ENCODE peak calls at places on chromosomes 7 and 10, in nine cellular contexts. J is right atrium auricular region, O is fibroblast of villous mesenchyme, A is dorsolateral prefrontal cortex, L is heart left ventricle, D is fibroblast of pulmonary artery, B is hepatocyte, M is HCT116, R is astrocyte. U is an unnamed sample.

GRCh38 chr10:109740436-109740835 is 182.9 kb downstream of the XPNPEP1 start:
- DNase-seq in J (no peak), O (peak), A (no peak), L (no peak), D (no peak), B (peak), M (no peak), R (no peak), U (no peak)

GRCh38 chr7:140397784-140398750 is at the start of gene SLC37A3:
- DNase-seq in J (peak), O (peak), A (peak), L (peak), D (peak), B (peak), M (peak), R (peak), U (peak)

GRCh38 chr10:98910048-98910447 is 325.6 kb downstream of the HPSE2 start:
- DNase-seq in J (no peak), O (peak), A (no peak), L (no peak), D (no peak), B (peak), M (no peak), R (no peak), U (peak)

GRCh38 chr7:132639983-132640382 is 63.7 kb upstream of the PLXNA4 start:
- DNase-seq in J (no peak), O (no peak), A (no peak), L (no peak), D (no peak), B (peak), M (no peak), R (no peak), U (no peak)

GRCh38 chr7:45978010-45978681 is 57.1 kb upstream of the IGFBP3 start:
- DNase-seq in J (no peak), O (peak), A (no peak), L (no peak), D (peak), B (peak), M (peak), R (peak), U (peak)

GRCh38 chr7:99562832-99563231 is 4.4 kb downstream of the ZNF655 start:
- DNase-seq in J (no peak), O (peak), A (no peak), L (no peak), D (peak), B (peak), M (peak), R (peak), U (peak)

GRCh38 chr10:116891208-116891607 is 41.9 kb downstream of the ENO4 start:
- DNase-seq in J (no peak), O (peak), A (no peak), L (peak), D (peak), B (peak), M (no peak), R (peak), U (no peak)

GRCh38 chr7:121624922-121625321 is 228.8 kb upstream of the FAM3C start:
- DNase-seq in J (peak), O (peak), A (no peak), L (peak), D (peak), B (no peak), M (no peak), R (peak), U (no peak)

GRCh38 chr10:122911889-122912484 is 1.6 kb downstream of the FAM24A start:
- DNase-seq in J (no peak), O (peak), A (no peak), L (no peak), D (peak), B (peak), M (no peak), R (peak), U (peak)

GRCh38 chr7:155816996-155817395 is 4.7 kb upstream of the SHH start:
- DNase-seq in J (no peak), O (no peak), A (no peak), L (no peak), D (no peak), B (no peak), M (no peak), R (no peak), U (no peak)

GRCh38 chr7:7177044-7177517 is 5.3 kb upstream of the C1GALT1 start:
- DNase-seq in J (no peak), O (peak), A (no peak), L (no peak), D (peak), B (peak), M (peak), R (peak), U (no peak)

GRCh38 chr7:120842131-120842621 is 15.8 kb downstream of the TSPAN12 start:
- DNase-seq in J (no peak), O (no peak), A (no peak), L (no peak), D (no peak), B (peak), M (no peak), R (no peak), U (no peak)

GRCh38 chr7:116045532-116045931 is 15.0 kb upstream of the TFEC start:
- DNase-seq in J (no peak), O (no peak), A (no peak), L (no peak), D (no peak), B (no peak), M (no peak), R (no peak), U (no peak)

DNA sequence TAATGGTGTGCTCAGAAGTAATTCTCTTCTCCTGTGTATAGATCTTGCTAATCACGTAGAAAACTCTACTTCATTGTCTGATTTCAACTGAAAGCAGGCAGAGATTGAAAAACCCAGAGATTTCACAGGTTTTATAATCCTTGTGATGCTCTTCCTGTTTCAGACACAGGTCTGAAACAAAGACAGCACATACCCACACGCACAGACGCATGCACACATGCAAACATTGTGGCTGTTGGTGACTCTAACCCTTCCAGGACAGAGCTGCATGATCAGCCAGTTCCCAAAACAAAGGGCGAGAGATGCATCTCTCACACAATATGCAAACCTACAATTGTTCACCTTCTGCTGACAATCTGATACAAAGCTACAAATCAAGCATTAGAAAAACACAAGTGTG is 11.1 kb upstream of the TFEC start:
- DNase-seq in J (no peak), O (no peak), A (no peak), L (no peak), D (no peak), B (no peak), M (no peak), R (no peak), U (no peak)
- TF ChIP-seq CTCF in J (no peak), O (no peak), A (no peak), L (no peak), D (no peak), B (no peak), M (no peak), R (no peak), U (no peak)

DNA sequence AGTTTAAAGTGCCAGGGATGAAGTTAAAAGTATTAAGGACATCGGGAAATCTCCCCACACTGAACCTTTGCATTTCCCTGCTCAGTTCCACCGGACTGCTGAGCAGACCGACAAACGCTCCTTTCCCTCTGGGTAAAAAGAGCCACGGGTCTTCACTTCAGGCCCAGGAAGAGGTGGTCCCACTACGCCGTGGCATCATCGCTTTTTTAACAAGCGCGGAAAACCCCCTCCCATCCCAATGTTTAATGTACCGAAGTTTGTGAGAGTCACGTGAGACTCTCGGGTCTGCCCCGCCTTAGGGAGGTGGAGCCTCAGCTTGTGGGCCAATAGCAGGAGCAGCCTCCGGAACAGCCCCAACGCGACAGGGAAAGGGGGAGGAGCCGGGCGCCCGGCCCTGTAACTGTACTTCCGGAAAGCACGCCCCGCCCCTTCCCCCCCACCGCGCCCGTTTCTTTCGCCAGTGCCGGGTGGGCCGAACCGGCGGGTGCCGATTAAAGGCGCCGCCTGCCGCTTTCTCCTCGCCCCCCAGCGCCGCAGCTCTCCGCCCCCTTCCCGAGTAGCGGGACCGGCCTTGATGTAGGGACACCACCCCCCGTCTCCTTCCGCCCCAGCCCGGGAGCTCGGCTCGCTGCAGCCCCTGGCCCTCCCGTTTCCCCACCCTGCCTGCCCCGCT is 2.3 kb upstream of the TRIM8 start:
- DNase-seq in J (peak), O (peak), A (peak), L (peak), D (peak), B (peak), M (peak), R (peak), U (peak)
- H3K4me3 ChIP-seq in J (peak), O (peak), A (peak), L (peak), D (peak), B (peak), M (peak), R (peak), U (peak)

GRCh38 chr7:782718-783449 is 49.4 kb upstream of the SUN1 start:
- DNase-seq in J (no peak), O (no peak), A (no peak), L (no peak), D (no peak), B (no peak), M (no peak), R (no peak), U (no peak)
- TF ChIP-seq CTCF in J (no peak), O (no peak), A (no peak), L (no peak), D (no peak), B (no peak), M (no peak), R (no peak), U (no peak)

DNA sequence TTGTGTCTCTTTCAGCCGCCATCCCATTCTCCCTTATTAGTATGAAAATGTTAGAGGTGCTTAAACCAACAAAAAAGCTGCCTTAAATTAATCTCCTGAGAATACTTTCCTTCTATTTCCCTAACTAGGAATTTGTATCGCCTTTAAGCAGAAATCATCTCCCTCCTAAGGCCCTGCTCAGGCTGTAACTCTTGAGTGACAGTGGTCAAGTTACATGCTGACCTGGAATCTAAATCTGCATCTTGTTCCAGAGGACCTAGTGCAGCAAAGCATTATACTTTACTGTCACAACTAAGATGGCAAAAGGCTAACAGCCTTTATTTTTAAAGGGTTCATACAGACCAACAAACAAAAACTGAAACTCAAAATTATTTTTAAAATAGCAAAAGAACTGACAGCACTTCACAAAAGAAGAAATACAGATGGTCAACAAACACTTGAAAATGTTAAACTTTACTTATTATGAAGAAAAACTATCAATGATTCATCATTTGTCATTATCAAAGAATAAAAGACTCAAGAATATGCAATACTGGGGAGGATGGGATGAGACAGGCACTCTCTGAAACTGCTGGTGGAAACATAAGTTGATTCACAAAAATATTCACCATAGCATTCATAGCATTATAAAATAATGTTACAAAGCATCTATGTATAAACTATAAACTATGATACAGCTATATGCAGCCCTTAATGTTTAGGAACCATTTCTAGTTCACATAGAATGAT is 11.0 kb downstream of the CYREN start:
- DNase-seq in J (no peak), O (no peak), A (no peak), L (no peak), D (no peak), B (no peak), M (no peak), R (no peak), U (no peak)
- H3K4me3 ChIP-seq in J (no peak), O (no peak), A (no peak), L (no peak), D (no peak), B (no peak), M (no peak), R (no peak), U (no peak)

DNA sequence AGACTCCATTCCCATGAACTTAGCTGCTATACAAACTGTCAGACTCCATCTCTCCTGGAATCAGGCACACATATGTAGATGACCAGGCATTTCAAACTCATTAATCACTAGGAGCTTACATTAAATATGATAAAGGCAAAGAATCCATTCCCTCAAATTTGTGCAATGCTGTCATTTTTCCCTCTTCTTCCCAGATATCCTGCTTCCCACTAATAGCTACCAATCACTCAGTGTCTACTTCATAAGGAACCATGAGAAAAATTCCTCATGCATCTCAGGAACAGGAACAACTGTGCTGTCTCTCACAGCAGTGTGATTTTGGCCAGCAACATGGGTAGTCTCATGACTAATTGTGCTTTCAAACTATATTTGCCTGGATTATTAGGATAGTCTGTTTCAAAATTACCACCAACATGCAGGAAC is 133.9 kb downstream of the DKK1 start:
- DNase-seq in J (no peak), O (peak), A (no peak), L (no peak), D (peak), B (no peak), M (no peak), R (peak), U (no peak)
- TF ChIP-seq CTCF in J (no peak), O (no peak), A (no peak), L (no peak), D (no peak), B (no peak), M (no peak), R (no peak), U (no peak)

GRCh38 chr7:105674200-105675030 is 93.1 kb upstream of the EFCAB10 start:
- DNase-seq in J (no peak), O (no peak), A (no peak), L (no peak), D (no peak), B (no peak), M (no peak), R (no peak), U (no peak)

GRCh38 chr7:105678811-105679495 is 97.7 kb upstream of the EFCAB10 start:
- DNase-seq in J (peak), O (peak), A (peak), L (peak), D (peak), B (no peak), M (no peak), R (no peak), U (peak)

GRCh38 chr7:105675873-105676484 is 94.7 kb upstream of the EFCAB10 start:
- DNase-seq in J (no peak), O (no peak), A (peak), L (peak), D (no peak), B (no peak), M (no peak), R (no peak), U (peak)

GRCh38 chr7:105677803-105678583 is 96.7 kb upstream of the EFCAB10 start:
- DNase-seq in J (no peak), O (no peak), A (no peak), L (peak), D (no peak), B (no peak), M (no peak), R (no peak), U (peak)

GRCh38 chr7:105677395-105677701 is 96.1 kb upstream of the EFCAB10 start:
- DNase-seq in J (no peak), O (no peak), A (no peak), L (no peak), D (no peak), B (no peak), M (no peak), R (no peak), U (no peak)
- H3K4me3 ChIP-seq in J (no peak), O (no peak), A (no peak), L (no peak), D (no peak), B (no peak), M (no peak), R (no peak), U (peak)

GRCh38 chr10:86371116-86371515 is 4.5 kb upstream of the GRID1 start:
- DNase-seq in J (no peak), O (no peak), A (no peak), L (no peak), D (no peak), B (no peak), M (no peak), R (no peak), U (no peak)

GRCh38 chr10:86372785-86373239 is 6.2 kb upstream of the GRID1 start:
- DNase-seq in J (no peak), O (no peak), A (no peak), L (no peak), D (no peak), B (no peak), M (no peak), R (no peak), U (no peak)

GRCh38 chr10:86373251-86373650 is 6.7 kb upstream of the GRID1 start:
- DNase-seq in J (no peak), O (no peak), A (no peak), L (no peak), D (no peak), B (no peak), M (no peak), R (no peak), U (no peak)

GRCh38 chr10:86372119-86372784 is 5.7 kb upstream of the GRID1 start:
- DNase-seq in J (no peak), O (no peak), A (no peak), L (no peak), D (no peak), B (no peak), M (no peak), R (no peak), U (no peak)

GRCh38 chr10:86371691-86372090 is 5.1 kb upstream of the GRID1 start:
- DNase-seq in J (no peak), O (no peak), A (no peak), L (no peak), D (no peak), B (no peak), M (no peak), R (no peak), U (no peak)
- TF ChIP-seq CTCF in J (no peak), O (no peak), A (no peak), L (no peak), D (no peak), B (no peak), M (no peak), R (no peak), U (peak)